ENCODE peak calls at places on chromosomes 16 and 17, in nine cellular contexts. Z is GM12891; G is effector memory CD4-positive, alpha-beta T cell; C is GM12865; H is A549; V is activated T-cell treated with anti-CD3 and anti-CD28 coated beads for 24 hours; O is NCI-H345; E is retinal pigment epithelial cell; D is T-helper 9 cell. K is an unnamed sample.
A peak's percentile ranks its signal among the peaks of the same experiment; 100 is the strongest.

GRCh38 chr17:9002236-9002609 is 19.1 kb upstream of the NTN1 start:
- DNase-seq in Z (no peak), H (no peak), D (no peak), G (no peak), E (no peak), V (no peak), C (no peak), O (no peak), K (no peak)

GRCh38 chr17:7825206-7825980 is 8.6 kb upstream of the KDM6B start:
- DNase-seq in D (no peak), G (no peak), C (no peak), Z (no peak), E (peak; percentile 76), O (no peak), V (no peak), H (peak; percentile 67), K (no peak)

GRCh38 chr17:3795758-3796102 is 5.3 kb downstream of the ITGAE start:
- DNase-seq in E (no peak), V (no peak), O (no peak), D (peak; percentile 11), H (no peak), Z (no peak), C (no peak), G (no peak), K (no peak)

GRCh38 chr17:2996938-2997670 is 66.3 kb downstream of the OR1D5 start:
- DNase-seq in D (no peak), H (no peak), O (no peak), V (no peak), C (no peak), E (no peak), G (no peak), Z (no peak), K (no peak)

GRCh38 chr17:41800601-41801373 is 11.0 kb downstream of the P3H4 start:
- DNase-seq in V (no peak), E (no peak), H (peak; percentile 35), D (no peak), C (peak; percentile 31), Z (no peak), G (peak; percentile 16), O (peak; percentile 7), K (no peak)

GRCh38 chr17:42403150-42403549 is 14.9 kb upstream of the STAT3 start:
- DNase-seq in C (peak; percentile 72), D (no peak), Z (no peak), G (no peak), O (peak; percentile 3), V (peak; percentile 40), E (no peak), H (no peak), K (no peak)

GRCh38 chr17:16928406-16929280 is 43.3 kb downstream of the TNFRSF13B start:
- DNase-seq in O (no peak), D (no peak), V (no peak), E (no peak), G (no peak), H (no peak), Z (no peak), C (no peak), K (no peak)

GRCh38 chr17:51245535-51245934 is 14.3 kb downstream of the MBTD1 start:
- DNase-seq in O (no peak), D (no peak), H (no peak), C (no peak), E (no peak), G (no peak), Z (no peak), V (no peak), K (no peak)

GRCh38 chr17:21674242-21674731 is 18.0 kb upstream of the KCNJ18 start:
- DNase-seq in V (no peak), C (no peak), Z (no peak), E (no peak), H (no peak), G (no peak), D (no peak), O (no peak), K (no peak)

GRCh38 chr16:87831421-87832136 is 37.7 kb downstream of the SLC7A5 start:
- DNase-seq in O (no peak), G (no peak), C (no peak), E (no peak), D (no peak), H (no peak), Z (no peak), V (no peak), K (no peak)

GRCh38 chr17:57834146-57834741 is 15.6 kb downstream of the MRPS23 start:
- DNase-seq in H (no peak), Z (no peak), G (no peak), C (no peak), V (no peak), E (no peak), D (no peak), O (no peak), K (no peak)

GRCh38 chr17:78132086-78132676 is 1.6 kb downstream of the TMC8 start:
- DNase-seq in D (no peak), Z (no peak), E (no peak), O (peak; percentile 36), H (no peak), G (peak; percentile 52), V (peak; percentile 46), C (peak; percentile 87), K (peak; percentile 58)

GRCh38 chr17:48577946-48578615 is at the start of gene HOXB4:
- DNase-seq in Z (peak; percentile 71), V (peak; percentile 55), H (no peak), O (peak; percentile 16), C (peak; percentile 81), G (peak; percentile 64), E (no peak), D (peak; percentile 66), K (peak; percentile 71)

GRCh38 chr17:81528384-81528650 is 140 bp downstream of the FSCN2 start:
- DNase-seq in Z (no peak), H (no peak), G (no peak), C (no peak), O (no peak), E (no peak), D (no peak), V (no peak), K (no peak)

GRCh38 chr16:51731160-51731559 is 580.1 kb upstream of the SALL1 start:
- DNase-seq in Z (no peak), E (no peak), O (peak; percentile 8), H (no peak), V (no peak), G (no peak), C (no peak), D (no peak), K (no peak)

GRCh38 chr16:26963109-26963508 is 103.6 kb upstream of the C16orf82 start:
- DNase-seq in E (no peak), V (peak; percentile 7), D (no peak), C (peak; percentile 20), Z (peak; percentile 28), H (no peak), O (no peak), G (no peak), K (no peak)